ENCODE peak calls at places on chromosomes 12 and 14, in eight cellular contexts. F is stimulated activated CD8-positive, alpha-beta memory T cell treated with anti-CD3 and anti-CD28 coated beads, Interleukin-12 subunit alpha, Interleukin-12 subunit beta, amount 100 ng/mL, for 4 hours; B is left colon; I is myocyte; W is activated naive CD8-positive, alpha-beta T cell treated with anti-CD3 and anti-CD28 coated beads, Interleukin-2, amount 50 U/mL, for 24 hours; N is CD8-positive, alpha-beta T cell; G is Ammon's horn; M is posterior cingulate gyrus. T is an unnamed sample.

GRCh38 chr14:55221968-55222367 is 30.6 kb upstream of the DLGAP5 start:
- DNase-seq in W (no peak), I (no peak), N (no peak), G (no peak), B (no peak), M (no peak), F (no peak), T (peak; percentile 46)

GRCh38 chr12:122687091-122687490 is 16.1 kb downstream of the HCAR2 start:
- DNase-seq in B (peak; percentile 62), I (peak; percentile 7), G (no peak), W (no peak), F (no peak), N (no peak), M (no peak), T (no peak)

GRCh38 chr14:101480022-101480746 is 81.1 kb upstream of the DIO3 start:
- DNase-seq in B (peak; percentile 5), F (no peak), M (peak; percentile 1), G (no peak), W (no peak), I (no peak), N (no peak), T (no peak)

GRCh38 chr12:53345486-53346195 is 9.5 kb upstream of the SP7 start:
- DNase-seq in I (no peak), M (no peak), B (no peak), G (no peak), N (no peak), W (no peak), F (no peak), T (no peak)

GRCh38 chr12:47754126-47754525 is 4.6 kb downstream of the RAPGEF3 start:
- DNase-seq in N (no peak), I (peak; percentile 65), F (no peak), W (no peak), B (no peak), G (no peak), M (no peak), T (no peak)

GRCh38 chr12:19683178-19683927 is 244.1 kb downstream of the AEBP2 start:
- DNase-seq in F (no peak), W (no peak), B (no peak), N (no peak), G (no peak), I (peak; percentile 47), M (no peak), T (peak; percentile 47)

GRCh38 chr12:92971869-92972524 is 42.9 kb upstream of the EEA1 start:
- DNase-seq in I (peak; percentile 13), G (no peak), M (no peak), B (no peak), F (no peak), N (no peak), W (no peak), T (peak; percentile 58)

GRCh38 chr14:52078093-52078492 is 9.2 kb upstream of the NID2 start:
- DNase-seq in F (no peak), I (no peak), N (no peak), M (no peak), B (no peak), W (no peak), G (no peak), T (peak; percentile 79)

GRCh38 chr12:108890208-108890607 is 10.3 kb downstream of the DAO start:
- DNase-seq in N (no peak), W (peak; percentile 10), I (peak; percentile 25), B (no peak), M (peak; percentile 52), F (no peak), G (no peak), T (no peak)

GRCh38 chr14:80223696-80224465 is 12.6 kb upstream of the DIO2 start:
- DNase-seq in I (no peak), F (no peak), M (no peak), W (no peak), N (no peak), G (no peak), B (no peak), T (no peak)

GRCh38 chr14:101595887-101596721 is 34.8 kb downstream of the DIO3 start:
- DNase-seq in B (peak; percentile 15), F (no peak), N (peak; percentile 67), I (no peak), G (no peak), M (peak; percentile 59), W (peak; percentile 32), T (no peak)

GRCh38 chr14:105196228-105196960 is 15.3 kb upstream of the NUDT14 start:
- DNase-seq in M (no peak), N (no peak), G (no peak), W (no peak), F (no peak), I (peak; percentile 64), B (no peak), T (no peak)

GRCh38 chr14:20904393-20905029 is 13.3 kb downstream of the RNASE3 start:
- DNase-seq in B (no peak), F (no peak), M (no peak), I (no peak), W (no peak), G (no peak), N (no peak), T (no peak)

GRCh38 chr14:90274808-90275454 is 18.6 kb downstream of the PSMC1 start:
- DNase-seq in I (peak; percentile 42), W (no peak), M (no peak), B (no peak), F (no peak), N (no peak), G (no peak), T (peak; percentile 37)

GRCh38 chr14:74508292-74508731 is 14.7 kb downstream of the ISCA2 start:
- DNase-seq in M (peak; percentile 29), I (no peak), B (no peak), G (no peak), F (no peak), N (no peak), W (no peak), T (no peak)

GRCh38 chr12:218728-219590 is 5.0 kb upstream of the SLC6A12 start:
- DNase-seq in N (no peak), W (no peak), M (peak; percentile 79), B (no peak), F (no peak), I (no peak), G (no peak), T (no peak)

GRCh38 chr12:28795306-28795705 is 353.8 kb upstream of the FAR2 start:
- DNase-seq in I (no peak), W (no peak), B (no peak), M (no peak), G (no peak), F (no peak), N (no peak), T (peak; percentile 33)

GRCh38 chr14:93926873-93927571 is at the start of gene FAM181A:
- DNase-seq in B (no peak), F (no peak), M (peak; percentile 88), W (no peak), N (no peak), G (peak; percentile 51), I (no peak), T (no peak)

T was measured in foreskin keratinocyte.